ENCODE peak calls at places on chromosomes 2 and 18, in four cellular contexts. U is A549, V is K562, E is H1. C is an unnamed sample.

GRCh38 chr2:160736148-160736547 is 242.5 kb upstream of the RBMS1 start:
- DNase-seq in V (no peak), U (no peak), E (no peak), C (no peak)

GRCh38 chr2:27723372-27724144 is 48.0 kb upstream of the MRPL33 start:
- DNase-seq in U (peak; percentile 92), E (peak; percentile 81), V (peak; percentile 67), C (peak; percentile 75)

GRCh38 chr2:12240216-12240615 is 476.5 kb upstream of the TRIB2 start:
- DNase-seq in E (no peak), U (no peak), V (no peak), C (no peak)

GRCh38 chr2:38092196-38092902 is 16.4 kb upstream of the CYP1B1 start:
- DNase-seq in U (peak; percentile 66), V (no peak), E (no peak), C (no peak)

GRCh38 chr2:241410739-241411176 is 54.7 kb downstream of the FARP2 start:
- DNase-seq in V (no peak), E (no peak), U (no peak), C (peak; percentile 45)

GRCh38 chr2:145692971-145693478 is 1173.1 kb upstream of the ZEB2 start:
- DNase-seq in E (no peak), V (peak; percentile 65), U (peak; percentile 55), C (peak; percentile 36)

GRCh38 chr2:33395660-33396249 is 80.7 kb upstream of the RASGRP3 start:
- DNase-seq in E (peak; percentile 64), U (peak; percentile 78), V (peak; percentile 56), C (peak; percentile 18)

GRCh38 chr2:72908741-72909140 is 8.6 kb upstream of the EMX1 start:
- DNase-seq in V (no peak), E (no peak), U (no peak), C (no peak)

GRCh38 chr2:173676647-173677046 is 288.5 kb downstream of the SP3 start:
- DNase-seq in V (no peak), U (no peak), E (no peak), C (no peak)

GRCh38 chr18:43279015-43279758 is 1.9 kb upstream of the SYT4 start:
- DNase-seq in U (peak; percentile 33), V (no peak), E (no peak), C (peak; percentile 31)

GRCh38 chr2:160652236-160652635 is 158.6 kb upstream of the RBMS1 start:
- DNase-seq in E (no peak), U (no peak), V (no peak), C (no peak)

GRCh38 chr2:201270293-201271001 is 10.1 kb downstream of the CASP8 start:
- DNase-seq in U (no peak), V (no peak), E (no peak), C (no peak)

GRCh38 chr2:164841719-164842623 is at the start of gene COBLL1:
- DNase-seq in U (peak; percentile 77), V (peak; percentile 41), E (peak; percentile 93), C (peak; percentile 84)

GRCh38 chr2:231626449-231626848 is 33.8 kb downstream of the TEX44 start:
- DNase-seq in U (no peak), V (no peak), E (no peak), C (no peak)

GRCh38 chr18:6327895-6328623 is 86.7 kb downstream of the L3MBTL4 start:
- DNase-seq in E (no peak), U (no peak), V (no peak), C (peak; percentile 30)

GRCh38 chr2:236512902-236513433 is 56.7 kb upstream of the ACKR3 start:
- DNase-seq in E (peak; percentile 70), U (peak; percentile 47), V (peak; percentile 39), C (peak; percentile 23)

GRCh38 chr2:109463891-109464290 is 149.9 kb downstream of the SEPTIN10 start:
- DNase-seq in V (no peak), E (no peak), U (no peak), C (no peak)

GRCh38 chr2:86238354-86238753 is 39.1 kb downstream of the MRPL35 start:
- DNase-seq in V (no peak), E (no peak), U (no peak), C (no peak)

GRCh38 chr2:148459300-148459891 is 185.2 kb upstream of the EPC2 start:
- DNase-seq in U (no peak), E (no peak), V (no peak), C (no peak)

GRCh38 chr18:9147440-9148238 is 11.1 kb downstream of the ANKRD12 start:
- DNase-seq in U (peak; percentile 75), V (no peak), E (no peak), C (peak; percentile 72)

GRCh38 chr2:165927774-165928173 is 25.8 kb downstream of the TTC21B start:
- DNase-seq in V (no peak), E (no peak), U (no peak), C (no peak)

GRCh38 chr2:165933211-165933610 is 20.4 kb downstream of the TTC21B start:
- DNase-seq in U (no peak), E (no peak), V (no peak), C (no peak)

GRCh38 chr2:165924950-165925349 is 28.6 kb downstream of the TTC21B start:
- DNase-seq in E (no peak), U (no peak), V (no peak), C (no peak)

GRCh38 chr2:165927353-165927752 is 26.2 kb downstream of the TTC21B start:
- DNase-seq in U (no peak), V (no peak), E (no peak), C (no peak)
- TF ChIP-seq RNF2 in U (no peak), V (no peak), E (no peak), C (no peak)

DNA sequence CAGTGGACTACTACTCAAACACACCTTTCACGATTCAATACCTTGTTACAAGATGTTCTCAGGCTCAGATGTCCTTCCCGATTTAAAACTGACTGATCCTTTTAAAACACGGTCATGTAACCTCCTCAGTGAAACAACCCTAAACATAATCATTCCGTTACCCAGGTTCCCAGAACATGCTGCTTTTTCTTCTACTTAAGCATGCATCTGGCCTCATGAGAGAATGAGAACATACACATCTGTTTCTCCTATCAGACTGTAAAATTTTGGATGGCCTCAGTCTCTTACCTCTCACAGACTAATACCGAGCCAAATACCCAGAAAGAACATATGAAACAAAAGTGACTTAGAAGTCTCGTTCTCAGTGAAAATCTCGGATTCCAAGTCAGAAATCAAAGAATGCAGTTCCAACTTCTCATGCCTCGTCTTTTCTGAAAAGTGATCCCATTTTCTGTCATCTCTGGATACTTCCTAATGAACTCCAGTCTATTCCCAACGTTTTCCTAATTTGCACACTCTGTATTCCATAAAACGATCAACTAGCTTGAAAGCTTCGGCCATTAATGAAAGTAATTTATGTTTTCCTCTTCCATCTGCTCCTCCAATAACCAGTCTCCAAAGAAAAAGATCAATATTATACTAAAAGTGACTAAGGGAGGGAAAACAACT is 924 bp downstream of the SF3B1 start:
- DNase-seq in U (no peak), E (no peak), V (no peak), C (no peak)
- TF ChIP-seq RNF2 in U (no peak), E (no peak), V (no peak), C (no peak)

DNA sequence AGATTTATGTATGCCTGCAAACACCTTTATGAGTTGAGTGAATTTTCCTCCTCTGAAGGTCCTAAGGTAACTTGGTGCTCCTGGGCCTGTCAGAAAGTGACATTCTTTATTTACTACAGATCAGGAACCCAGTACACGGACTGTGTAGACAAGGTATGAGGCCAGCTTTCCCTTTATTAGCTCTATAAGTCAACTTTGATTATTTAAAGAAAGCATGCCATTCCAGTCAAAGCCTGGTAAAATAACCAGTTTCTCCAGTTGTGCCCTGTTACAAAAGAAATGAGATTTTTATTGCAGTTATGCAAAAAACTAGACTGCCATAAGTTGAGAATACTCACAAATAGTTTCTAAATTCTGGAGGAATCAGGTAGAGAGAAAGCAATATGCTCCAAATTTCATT is 266.1 kb upstream of the SP5 start:
- DNase-seq in E (no peak), U (no peak), V (no peak), C (no peak)
- TF ChIP-seq RNF2 in E (no peak), U (no peak), V (no peak), C (no peak)

GRCh38 chr18:54069729-54070128 is 154.7 kb downstream of the MBD2 start:
- DNase-seq in E (no peak), V (no peak), U (no peak), C (no peak)
- TF ChIP-seq RNF2 in E (no peak), V (no peak), U (no peak), C (no peak)

GRCh38 chr2:232894251-232894650 is 24.2 kb downstream of the SNORC start:
- DNase-seq in V (no peak), E (no peak), U (no peak), C (no peak)
- TF ChIP-seq RNF2 in V (no peak), E (no peak), U (no peak), C (no peak)

DNA sequence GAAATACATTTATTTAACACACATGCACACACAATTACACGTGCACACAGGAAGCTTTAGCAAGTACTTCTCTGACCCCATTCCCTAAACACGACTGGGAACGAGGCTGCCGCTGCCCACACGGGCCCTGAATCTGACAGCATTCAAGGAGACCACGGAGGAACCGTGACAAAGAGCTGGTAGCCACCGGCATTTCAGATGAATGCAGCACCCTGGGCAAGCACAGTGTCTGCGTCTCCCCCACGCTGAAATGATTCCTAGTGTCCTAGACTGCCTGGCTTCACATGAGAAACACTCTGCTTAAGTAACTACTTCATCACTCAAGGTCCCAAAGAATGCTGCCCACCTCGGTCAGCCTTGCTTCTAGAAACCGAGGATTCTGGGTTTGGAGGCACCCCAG is 95.0 kb downstream of the HDAC4 start:
- DNase-seq in U (no peak), E (no peak), V (no peak), C (no peak)
- TF ChIP-seq RNF2 in U (no peak), E (no peak), V (no peak), C (no peak)

GRCh38 chr2:71695235-71696120 is 242.1 kb downstream of the DYSF start:
- DNase-seq in U (no peak), E (no peak), V (no peak), C (no peak)
- TF ChIP-seq RNF2 in U (no peak), E (no peak), V (no peak), C (no peak)

GRCh38 chr2:101815739-101816391 is 118.4 kb downstream of the MAP4K4 start:
- DNase-seq in V (no peak), E (no peak), U (no peak), C (no peak)
- TF ChIP-seq RNF2 in V (no peak), E (no peak), U (no peak), C (no peak)

GRCh38 chr2:7009207-7009911 is 92.1 kb downstream of the RNF144A start:
- DNase-seq in V (no peak), U (no peak), E (no peak), C (no peak)
- TF ChIP-seq RNF2 in V (no peak), U (no peak), E (no peak), C (no peak)

GRCh38 chr2:40754912-40755311 is 303.0 kb upstream of the SLC8A1 start:
- DNase-seq in E (no peak), U (no peak), V (no peak), C (no peak)

GRCh38 chr2:40758778-40759177 is 306.9 kb upstream of the SLC8A1 start:
- DNase-seq in U (no peak), E (no peak), V (no peak), C (no peak)

DNA sequence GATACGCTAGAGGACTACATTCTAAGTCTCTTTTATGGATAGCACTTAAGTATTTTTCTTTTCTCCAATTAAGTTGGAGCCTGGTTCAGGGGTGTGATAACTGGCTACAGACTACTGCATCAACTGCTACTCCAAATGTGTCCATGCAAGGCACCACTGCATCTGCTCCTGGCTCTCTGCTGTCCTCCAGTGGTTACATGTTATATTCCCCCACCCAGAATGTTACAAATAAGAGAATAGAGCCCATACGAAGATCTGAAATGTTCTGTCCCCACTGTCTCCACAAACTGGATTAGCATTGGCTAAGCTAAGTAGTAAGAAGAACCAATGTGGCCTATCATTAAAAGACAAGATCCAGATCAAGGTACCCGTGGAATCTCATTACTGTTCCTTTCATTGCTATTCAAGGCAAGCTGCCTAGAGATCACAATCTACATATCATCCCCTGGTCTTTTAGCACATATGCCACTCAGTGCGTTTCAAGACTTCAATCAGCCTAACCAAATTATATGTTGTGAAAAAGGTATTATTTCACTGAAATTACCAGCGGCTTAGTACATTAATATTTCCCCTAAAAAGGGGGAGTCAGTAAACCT is 308.3 kb upstream of the SLC8A1 start:
- DNase-seq in V (peak; percentile 4), U (peak; percentile 55), E (peak; percentile 56), C (peak; percentile 35)
- TF ChIP-seq RNF2 in V (no peak), U (no peak), E (no peak), C (no peak)